ENCODE peak calls at places on chromosome 14, in seven cellular contexts. C, G, N, K, L, R and A are unnamed samples.

GRCh38 chr14:51576899-51577298 is 74.8 kb upstream of the FRMD6 start:
- DNase-seq in N (no peak), K (no peak), L (no peak), R (no peak), C (peak; percentile 61), G (no peak), A (no peak)

GRCh38 chr14:33386140-33386539 is 447.5 kb downstream of the NPAS3 start:
- DNase-seq in K (no peak), G (no peak), N (no peak), R (no peak), L (no peak), C (no peak), A (no peak)

GRCh38 chr14:21054768-21055145 is 2.9 kb upstream of the RNASE8 start:
- DNase-seq in K (no peak), N (no peak), R (no peak), L (no peak), G (no peak), C (no peak), A (no peak)

GRCh38 chr14:53963491-53964227 is 7.0 kb upstream of the BMP4 start:
- DNase-seq in G (no peak), L (no peak), C (no peak), N (peak; percentile 39), K (peak; percentile 74), R (peak; percentile 47), A (no peak)

GRCh38 chr14:99790201-99790977 is 2.8 kb upstream of the EML1 start:
- DNase-seq in C (no peak), K (no peak), G (no peak), L (no peak), R (no peak), N (no peak), A (no peak)

GRCh38 chr14:83071888-83072501 is 1538.3 kb upstream of the SEL1L start:
- DNase-seq in C (peak; percentile 19), L (no peak), N (peak; percentile 38), K (peak; percentile 69), G (peak; percentile 14), R (no peak), A (no peak)

GRCh38 chr14:64726585-64726890 is 22.3 kb downstream of the PLEKHG3 start:
- DNase-seq in G (no peak), C (peak; percentile 60), R (peak; percentile 81), K (peak; percentile 64), N (peak; percentile 63), L (peak; percentile 64), A (no peak)

GRCh38 chr14:91835197-91835919 is 32.0 kb downstream of the TC2N start:
- DNase-seq in K (peak; percentile 46), N (no peak), C (no peak), L (no peak), G (no peak), R (no peak), A (no peak)

GRCh38 chr14:101132051-101132541 is 228.6 kb upstream of the RTL1 start:
- DNase-seq in L (no peak), C (no peak), K (no peak), G (no peak), R (peak; percentile 10), N (no peak), A (peak; percentile 38)

GRCh38 chr14:96249016-96249415 is 7.0 kb upstream of the BDKRB1 start:
- DNase-seq in R (no peak), N (peak; percentile 93), K (no peak), L (no peak), G (no peak), C (peak; percentile 93), A (no peak)

GRCh38 chr14:35385042-35385839 is 19.3 kb downstream of the NFKBIA start:
- DNase-seq in G (no peak), R (no peak), C (peak; percentile 93), N (peak; percentile 98), K (no peak), L (no peak), A (no peak)

GRCh38 chr14:61893371-61893940 is 131.2 kb downstream of the SNAPC1 start:
- DNase-seq in K (no peak), G (no peak), R (no peak), L (no peak), N (no peak), C (no peak), A (no peak)

GRCh38 chr14:69675246-69675583 is 63.8 kb downstream of the SUSD6 start:
- DNase-seq in L (no peak), K (no peak), N (no peak), G (no peak), R (no peak), C (no peak), A (no peak)

GRCh38 chr14:61491224-61491623 is 169.8 kb downstream of the PRKCH start:
- DNase-seq in R (no peak), K (no peak), N (no peak), G (no peak), C (no peak), L (no peak), A (no peak)

GRCh38 chr14:35402323-35403084 is 2.0 kb downstream of the NFKBIA start:
- DNase-seq in N (peak; percentile 47), L (peak; percentile 38), C (peak; percentile 56), R (no peak), K (no peak), G (no peak), A (no peak)

GRCh38 chr14:65560340-65561027 is 148.0 kb downstream of the FUT8 start:
- DNase-seq in G (no peak), N (no peak), K (no peak), L (no peak), C (peak; percentile 7), R (no peak), A (no peak)

GRCh38 chr14:103142031-103142430 is 18.8 kb downstream of the TNFAIP2 start:
- DNase-seq in C (no peak), N (no peak), G (no peak), R (no peak), L (no peak), K (no peak), A (no peak)

GRCh38 chr14:74437654-74438053 is 11.6 kb upstream of the SYNDIG1L start:
- DNase-seq in R (no peak), G (no peak), K (peak; percentile 64), N (peak; percentile 13), L (no peak), C (no peak), A (no peak)

GRCh38 chr14:72619881-72620280 is 274.0 kb downstream of the DPF3 start:
- DNase-seq in L (no peak), C (no peak), N (no peak), K (no peak), R (no peak), G (no peak), A (no peak)

GRCh38 chr14:56271988-56272387 is 153.8 kb downstream of the PELI2 start:
- DNase-seq in G (no peak), N (no peak), R (no peak), K (no peak), L (no peak), C (peak; percentile 71), A (no peak)

GRCh38 chr14:35814371-35815005 is 5.4 kb upstream of the RALGAPA1 start:
- DNase-seq in G (peak; percentile 49), K (peak; percentile 68), N (peak; percentile 68), C (peak; percentile 40), R (peak; percentile 68), L (peak; percentile 40), A (no peak)

GRCh38 chr14:75448209-75448608 is 20.4 kb downstream of the JDP2 start:
- DNase-seq in L (no peak), K (no peak), N (no peak), R (no peak), G (no peak), C (no peak), A (no peak)

GRCh38 chr14:76773188-76773885 is 12.1 kb downstream of the VASH1 start:
- DNase-seq in K (peak; percentile 83), L (peak; percentile 40), G (no peak), C (peak; percentile 82), R (peak; percentile 25), N (peak; percentile 95), A (no peak)
- H2BK120ac ChIP-seq in K (peak overlapping the region; percentile 3), L (peak overlapping the region; percentile 84), G (no peak overlapping the region), C (peak overlapping the region; percentile 69), R (no peak overlapping the region), N (peak overlapping the region; percentile 100), A (no peak overlapping the region)

DNA sequence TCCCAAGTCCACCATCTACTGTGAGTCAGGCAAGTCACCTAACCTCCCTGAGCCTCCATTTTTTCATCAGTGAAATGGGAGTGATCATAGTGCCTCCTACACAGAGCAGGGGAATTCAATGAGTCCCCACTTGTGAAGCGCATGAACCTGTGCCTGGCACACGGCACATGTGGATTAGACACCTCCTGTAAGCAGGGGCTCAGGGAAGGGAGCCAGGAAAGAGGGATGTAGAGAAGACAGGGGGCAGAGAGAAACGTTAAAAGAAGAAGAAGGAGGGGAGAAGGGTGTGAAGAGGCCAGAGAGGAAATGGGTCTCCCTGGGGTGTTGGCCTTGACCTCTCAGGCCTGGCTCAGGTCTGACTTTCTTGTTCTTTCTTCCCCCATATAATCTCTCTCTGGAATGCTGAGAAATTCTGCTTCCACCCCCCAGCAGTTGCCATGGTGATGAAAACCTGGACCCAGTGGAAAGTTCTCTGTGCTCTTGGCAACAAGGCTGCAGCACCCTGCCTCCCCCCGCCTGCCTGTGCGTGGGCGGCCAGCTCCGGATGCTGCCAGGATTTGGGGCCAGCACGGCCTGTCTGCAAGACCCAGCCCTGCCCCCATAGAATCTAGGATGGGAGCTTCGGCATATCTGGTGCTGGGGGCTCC is 94.5 kb downstream of the CALM1 start:
- DNase-seq in G (no peak), C (peak; percentile 58), N (no peak), K (peak; percentile 46), R (no peak), L (no peak), A (peak; percentile 39)
- H2BK120ac ChIP-seq in G (no peak overlapping the region), C (no peak overlapping the region), N (no peak overlapping the region), K (no peak overlapping the region), R (no peak overlapping the region), L (no peak overlapping the region), A (no peak overlapping the region)

GRCh38 chr14:104502060-104502459 is 77.5 kb upstream of the C14orf180 start:
- DNase-seq in N (no peak), C (no peak), L (no peak), G (no peak), K (no peak), R (no peak), A (no peak)

GRCh38 chr14:104505085-104506074 is 74.2 kb upstream of the C14orf180 start:
- DNase-seq in C (no peak), R (peak; percentile 25), N (no peak), K (no peak), L (no peak), G (no peak), A (peak; percentile 43)

GRCh38 chr14:104503691-104504090 is 75.9 kb upstream of the C14orf180 start:
- DNase-seq in K (no peak), R (no peak), N (no peak), G (no peak), C (no peak), L (no peak), A (no peak)

GRCh38 chr14:104506461-104507253 is 72.9 kb upstream of the C14orf180 start:
- DNase-seq in C (no peak), G (no peak), L (no peak), N (no peak), R (peak; percentile 13), K (no peak), A (no peak)

GRCh38 chr14:104504172-104504735 is 75.3 kb upstream of the C14orf180 start:
- DNase-seq in N (no peak), R (peak; percentile 21), C (no peak), K (no peak), L (no peak), G (no peak), A (no peak)
- H2BK120ac ChIP-seq in N (no peak overlapping the region), R (no peak overlapping the region), C (no peak overlapping the region), K (no peak overlapping the region), L (no peak overlapping the region), G (no peak overlapping the region), A (no peak overlapping the region)

GRCh38 chr14:47020500-47020899 is 368.9 kb upstream of the RPL10L start:
- DNase-seq in K (no peak), C (no peak), G (no peak), L (no peak), N (no peak), R (no peak), A (no peak)

GRCh38 chr14:47022721-47023120 is 371.1 kb upstream of the RPL10L start:
- DNase-seq in N (no peak), G (no peak), R (no peak), C (no peak), K (no peak), L (no peak), A (no peak)
- H2BK120ac ChIP-seq in N (no peak overlapping the region), G (no peak overlapping the region), R (no peak overlapping the region), C (no peak overlapping the region), K (no peak overlapping the region), L (no peak overlapping the region), A (no peak overlapping the region)